ENCODE peak calls at places on chromosomes 5 and 9, in four cellular contexts. One of them, this sample, is unnamed.

GRCh38 chr9:80555782-80556325 is 984.1 kb downstream of the TLE4 start:
- DNase-seq in foreskin fibroblast: peak
- DNase-seq in cardiac fibroblast: peak
- DNase-seq in fibroblast of lung: no peak
- DNase-seq in this sample: no peak

GRCh38 chr9:20538092-20538491 is 84.2 kb downstream of the MLLT3 start:
- DNase-seq in foreskin fibroblast: no peak
- DNase-seq in cardiac fibroblast: no peak
- DNase-seq in fibroblast of lung: peak
- DNase-seq in this sample: no peak

GRCh38 chr5:36870399-36871040 is 6.0 kb upstream of the NIPBL start:
- DNase-seq in foreskin fibroblast: peak
- DNase-seq in cardiac fibroblast: peak
- DNase-seq in fibroblast of lung: peak
- DNase-seq in this sample: peak

GRCh38 chr9:100160021-100160420 is 61.0 kb downstream of the INVS start:
- DNase-seq in foreskin fibroblast: no peak
- DNase-seq in cardiac fibroblast: no peak
- DNase-seq in fibroblast of lung: peak
- DNase-seq in this sample: no peak

GRCh38 chr9:125538092-125538473 is 168.9 kb downstream of the MAPKAP1 start:
- DNase-seq in foreskin fibroblast: peak
- DNase-seq in cardiac fibroblast: peak
- DNase-seq in fibroblast of lung: peak
- DNase-seq in this sample: peak

GRCh38 chr9:127523312-127523851 is 72.1 kb downstream of the LRSAM1 start:
- DNase-seq in foreskin fibroblast: peak
- DNase-seq in cardiac fibroblast: peak
- DNase-seq in fibroblast of lung: peak
- DNase-seq in this sample: peak

GRCh38 chr9:6911901-6912650 is 154.3 kb downstream of the KDM4C start:
- DNase-seq in foreskin fibroblast: peak
- DNase-seq in cardiac fibroblast: no peak
- DNase-seq in fibroblast of lung: peak
- DNase-seq in this sample: peak

GRCh38 chr5:66306105-66306843 is 162.2 kb downstream of the SREK1 start:
- DNase-seq in foreskin fibroblast: peak
- DNase-seq in cardiac fibroblast: peak
- DNase-seq in fibroblast of lung: peak
- DNase-seq in this sample: peak

GRCh38 chr5:98179791-98180755 is 593.4 kb upstream of the RGMB start:
- DNase-seq in foreskin fibroblast: no peak
- DNase-seq in cardiac fibroblast: peak
- DNase-seq in fibroblast of lung: peak
- DNase-seq in this sample: peak

GRCh38 chr9:106644661-106645060 is 218.3 kb upstream of the ZNF462 start:
- DNase-seq in foreskin fibroblast: no peak
- DNase-seq in cardiac fibroblast: no peak
- DNase-seq in fibroblast of lung: no peak
- DNase-seq in this sample: no peak

GRCh38 chr5:119315516-119315949 is 40.3 kb upstream of the TNFAIP8 start:
- DNase-seq in foreskin fibroblast: no peak
- DNase-seq in cardiac fibroblast: peak
- DNase-seq in fibroblast of lung: no peak
- DNase-seq in this sample: peak

GRCh38 chr5:17255471-17256016 is 38.1 kb downstream of the BASP1 start:
- DNase-seq in foreskin fibroblast: no peak
- DNase-seq in cardiac fibroblast: peak
- DNase-seq in fibroblast of lung: no peak
- DNase-seq in this sample: peak

GRCh38 chr5:59066367-59067163 is 483.7 kb downstream of the RAB3C start:
- DNase-seq in foreskin fibroblast: peak
- DNase-seq in cardiac fibroblast: peak
- DNase-seq in fibroblast of lung: peak
- DNase-seq in this sample: peak

GRCh38 chr5:33788922-33789321 is 102.9 kb downstream of the ADAMTS12 start:
- DNase-seq in foreskin fibroblast: peak
- DNase-seq in cardiac fibroblast: peak
- DNase-seq in fibroblast of lung: peak
- DNase-seq in this sample: peak

GRCh38 chr9:19901586-19901985 is 112.7 kb upstream of the SLC24A2 start:
- DNase-seq in foreskin fibroblast: no peak
- DNase-seq in cardiac fibroblast: no peak
- DNase-seq in fibroblast of lung: no peak
- DNase-seq in this sample: no peak

GRCh38 chr9:13728121-13728520 is 448.6 kb upstream of the MPDZ start:
- DNase-seq in foreskin fibroblast: no peak
- DNase-seq in cardiac fibroblast: no peak
- DNase-seq in fibroblast of lung: no peak
- DNase-seq in this sample: no peak

GRCh38 chr9:73270967-73271722 is 119.5 kb downstream of the ANXA1 start:
- DNase-seq in foreskin fibroblast: peak
- DNase-seq in cardiac fibroblast: peak
- DNase-seq in fibroblast of lung: peak
- DNase-seq in this sample: peak

GRCh38 chr9:37528652-37529072 is 42.9 kb downstream of the POLR1E start:
- DNase-seq in foreskin fibroblast: no peak
- DNase-seq in cardiac fibroblast: no peak
- DNase-seq in fibroblast of lung: peak
- DNase-seq in this sample: no peak

GRCh38 chr9:126341461-126341860 is 14.8 kb downstream of the MVB12B start:
- DNase-seq in foreskin fibroblast: no peak
- DNase-seq in cardiac fibroblast: no peak
- DNase-seq in fibroblast of lung: no peak
- DNase-seq in this sample: no peak

GRCh38 chr9:5671711-5672353 is 42.9 kb downstream of the RIC1 start:
- DNase-seq in foreskin fibroblast: no peak
- DNase-seq in cardiac fibroblast: no peak
- DNase-seq in fibroblast of lung: no peak
- DNase-seq in this sample: no peak

GRCh38 chr5:139418804-139419203 is 14.9 kb upstream of the SPATA24 start:
- DNase-seq in foreskin fibroblast: no peak
- DNase-seq in cardiac fibroblast: no peak
- DNase-seq in fibroblast of lung: no peak
- DNase-seq in this sample: no peak

GRCh38 chr9:121661328-121661727 is 9.9 kb downstream of the DAB2IP start:
- DNase-seq in foreskin fibroblast: no peak
- DNase-seq in cardiac fibroblast: no peak
- DNase-seq in fibroblast of lung: no peak
- DNase-seq in this sample: no peak

GRCh38 chr5:123518111-123518510 is 6.1 kb downstream of the CSNK1G3 start:
- DNase-seq in foreskin fibroblast: no peak
- DNase-seq in cardiac fibroblast: no peak
- DNase-seq in fibroblast of lung: no peak
- DNase-seq in this sample: no peak

GRCh38 chr5:67166460-67166871 is 30.1 kb downstream of the CD180 start:
- DNase-seq in foreskin fibroblast: no peak
- DNase-seq in cardiac fibroblast: no peak
- DNase-seq in fibroblast of lung: no peak
- DNase-seq in this sample: no peak

GRCh38 chr5:10317825-10318682 is 10.4 kb upstream of the CMBL start:
- DNase-seq in foreskin fibroblast: peak
- DNase-seq in cardiac fibroblast: no peak
- DNase-seq in fibroblast of lung: peak
- DNase-seq in this sample: no peak

GRCh38 chr5:145856285-145856818 is 16.5 kb downstream of the GRXCR2 start:
- DNase-seq in foreskin fibroblast: peak
- DNase-seq in cardiac fibroblast: peak
- DNase-seq in fibroblast of lung: peak
- DNase-seq in this sample: peak

GRCh38 chr5:92599217-92599810 is 981.7 kb downstream of the NR2F1-AS1 start:
- DNase-seq in foreskin fibroblast: peak
- DNase-seq in cardiac fibroblast: no peak
- DNase-seq in fibroblast of lung: no peak
- DNase-seq in this sample: peak

DNA sequence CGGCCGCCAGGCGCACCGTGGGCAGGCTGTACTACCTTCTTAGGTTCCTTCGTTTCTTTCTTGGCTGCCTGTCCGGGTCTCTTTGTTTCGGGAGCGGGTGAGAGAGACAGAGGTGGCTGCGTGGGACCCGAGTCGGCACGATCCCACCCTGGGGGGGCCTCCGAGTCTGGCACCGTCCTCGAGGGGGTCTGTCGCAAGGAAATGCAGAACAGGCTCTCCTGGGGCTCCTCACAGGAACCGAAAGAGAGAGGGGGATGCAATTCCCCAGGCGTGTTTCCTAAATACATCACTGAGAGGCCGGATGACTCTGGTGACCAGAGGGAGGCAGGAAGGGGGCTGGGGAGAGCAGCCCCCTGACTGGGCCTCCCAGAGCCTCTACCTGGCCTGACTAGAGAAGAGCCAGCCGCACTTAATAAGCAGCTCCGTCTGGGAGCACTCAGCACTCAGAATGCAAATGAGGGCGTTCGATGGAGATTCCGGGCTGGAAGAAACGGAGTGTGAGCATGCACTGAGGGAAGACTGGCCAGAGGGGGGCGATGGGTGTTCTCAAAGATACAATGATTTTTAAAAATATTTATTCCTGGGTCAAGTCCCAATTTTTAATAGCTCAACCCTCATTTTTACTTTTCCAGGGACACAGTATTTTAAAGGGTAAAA is 11.7 kb upstream of the INPP5E start:
- DNase-seq in foreskin fibroblast: no peak
- DNase-seq in cardiac fibroblast: no peak
- DNase-seq in fibroblast of lung: no peak
- DNase-seq in this sample: no peak
- TF ChIP-seq CTCF in foreskin fibroblast: no peak
- TF ChIP-seq CTCF in cardiac fibroblast: no peak
- TF ChIP-seq CTCF in fibroblast of lung: no peak
- TF ChIP-seq CTCF in this sample: peak

DNA sequence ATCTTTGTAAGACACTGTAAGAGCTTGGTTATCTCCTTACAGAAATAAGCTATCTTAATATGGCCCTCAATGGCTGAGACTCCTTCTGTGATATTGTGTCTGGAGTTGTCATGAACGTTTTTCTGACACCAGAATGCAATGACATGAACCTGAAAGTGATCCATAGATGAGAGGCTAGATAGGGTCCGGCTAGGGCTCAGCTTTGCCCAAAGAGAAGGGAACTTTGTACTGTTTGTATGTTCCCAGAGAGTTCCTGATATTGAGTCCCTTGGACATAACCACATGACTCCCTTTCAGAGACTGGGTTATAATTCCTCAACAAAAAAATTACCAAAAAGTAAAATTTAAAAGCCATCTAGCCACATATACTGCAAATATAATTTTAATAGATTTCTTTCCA is 575.8 kb upstream of the CLINT1 start:
- DNase-seq in foreskin fibroblast: no peak
- DNase-seq in cardiac fibroblast: no peak
- DNase-seq in fibroblast of lung: no peak
- DNase-seq in this sample: no peak
- H3K4me3 ChIP-seq in foreskin fibroblast: no peak
- H3K4me3 ChIP-seq in cardiac fibroblast: no peak
- H3K4me3 ChIP-seq in fibroblast of lung: no peak
- H3K4me3 ChIP-seq in this sample: no peak

GRCh38 chr5:26482076-26482816 is 556.1 kb downstream of the CDH9 start:
- DNase-seq in foreskin fibroblast: no peak
- DNase-seq in cardiac fibroblast: no peak
- DNase-seq in fibroblast of lung: no peak
- DNase-seq in this sample: no peak

GRCh38 chr5:26487553-26487952 is 550.8 kb downstream of the CDH9 start:
- DNase-seq in foreskin fibroblast: no peak
- DNase-seq in cardiac fibroblast: no peak
- DNase-seq in fibroblast of lung: no peak
- DNase-seq in this sample: no peak

GRCh38 chr5:26486631-26487030 is 551.8 kb downstream of the CDH9 start:
- DNase-seq in foreskin fibroblast: no peak
- DNase-seq in cardiac fibroblast: no peak
- DNase-seq in fibroblast of lung: no peak
- DNase-seq in this sample: no peak

DNA sequence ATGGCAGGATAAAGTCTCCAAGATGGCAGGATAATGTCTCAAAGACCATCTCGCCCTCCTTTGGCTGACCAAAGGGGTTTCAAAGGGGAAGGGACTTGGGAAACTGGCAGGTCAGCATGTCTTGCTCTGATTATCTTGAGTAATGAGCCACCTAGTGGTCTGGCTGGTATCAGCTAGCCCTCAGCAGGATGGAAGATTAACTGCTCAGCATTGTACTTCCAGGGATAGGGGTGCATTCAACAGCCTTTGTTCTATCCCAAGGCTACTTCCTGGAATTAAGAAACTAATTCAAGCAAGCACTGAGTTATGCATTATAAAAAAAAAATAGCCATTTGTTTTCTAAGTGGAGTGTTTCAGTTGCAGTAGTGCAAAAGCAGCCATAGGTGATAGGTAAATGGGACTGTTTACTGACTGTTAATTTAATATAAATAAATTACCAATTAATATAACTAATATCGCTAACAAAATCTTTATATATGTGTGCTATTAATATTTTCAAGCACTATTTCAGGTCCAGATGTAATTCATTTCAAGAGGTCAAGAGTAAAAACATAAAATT is 555.5 kb downstream of the CDH9 start:
- DNase-seq in foreskin fibroblast: peak
- DNase-seq in cardiac fibroblast: no peak
- DNase-seq in fibroblast of lung: peak
- DNase-seq in this sample: peak
- TF ChIP-seq CTCF in foreskin fibroblast: peak
- TF ChIP-seq CTCF in cardiac fibroblast: peak
- TF ChIP-seq CTCF in fibroblast of lung: no peak
- TF ChIP-seq CTCF in this sample: peak

GRCh38 chr9:137198051-137198747 is 2.3 kb downstream of the TPRN start:
- DNase-seq in foreskin fibroblast: no peak
- DNase-seq in cardiac fibroblast: no peak
- DNase-seq in fibroblast of lung: no peak
- DNase-seq in this sample: no peak
- H3K4me3 ChIP-seq in foreskin fibroblast: no peak
- H3K4me3 ChIP-seq in cardiac fibroblast: no peak
- H3K4me3 ChIP-seq in fibroblast of lung: no peak
- H3K4me3 ChIP-seq in this sample: peak